ENCODE peak calls at places on chromosomes 3 and 15, in four cellular contexts. C is HCT116, T is psoas muscle, G is upper lobe of left lung. O is an unnamed sample.

GRCh38 chr3:58627580-58627894 is 39.0 kb downstream of the FAM3D start:
- DNase-seq in C (no peak), T (no peak), G (no peak), O (peak; percentile 39)

GRCh38 chr15:58562135-58562534 is 130.3 kb downstream of the LIPC start:
- DNase-seq in C (no peak), T (no peak), G (no peak), O (no peak)

GRCh38 chr15:27725733-27726132 is 373.4 kb downstream of the OCA2 start:
- DNase-seq in C (no peak), T (no peak), G (no peak), O (no peak)

GRCh38 chr15:55789066-55789660 is 46.2 kb upstream of the PRTG start:
- DNase-seq in C (peak; percentile 23), T (peak; percentile 53), G (peak; percentile 25), O (no peak)

GRCh38 chr3:23324745-23325144 is 121.6 kb downstream of the UBE2E2 start:
- DNase-seq in C (no peak), T (no peak), G (no peak), O (no peak)

GRCh38 chr3:29693863-29694262 is 413.0 kb downstream of the RBMS3 start:
- DNase-seq in C (peak; percentile 7), T (no peak), G (no peak), O (no peak)

GRCh38 chr3:30401971-30402370 is 204.4 kb upstream of the TGFBR2 start:
- DNase-seq in C (no peak), T (no peak), G (no peak), O (no peak)

GRCh38 chr15:29822100-29822684 is at the start of gene TJP1:
- DNase-seq in C (no peak), T (peak; percentile 85), G (peak; percentile 77), O (peak; percentile 75)

GRCh38 chr15:78018968-78019644 is 58.4 kb downstream of the TBC1D2B start:
- DNase-seq in C (no peak), T (no peak), G (no peak), O (no peak)

GRCh38 chr3:52191663-52192062 is 6.3 kb upstream of the ALAS1 start:
- DNase-seq in C (no peak), T (no peak), G (no peak), O (no peak)

GRCh38 chr3:131033480-131034080 is 6.9 kb downstream of the NEK11 start:
- DNase-seq in C (peak; percentile 41), T (no peak), G (no peak), O (no peak)

GRCh38 chr3:14358426-14359211 is 43.8 kb upstream of the SLC6A6 start:
- DNase-seq in C (no peak), T (no peak), G (peak; percentile 49), O (peak; percentile 90)

GRCh38 chr3:111961461-111962269 is 17.2 kb upstream of the ABHD10 start:
- DNase-seq in C (no peak), T (no peak), G (no peak), O (no peak)

GRCh38 chr3:38115645-38116427 is 21.1 kb downstream of the ACAA1 start:
- DNase-seq in C (no peak), T (no peak), G (peak; percentile 14), O (no peak)

GRCh38 chr3:194045919-194046318 is 90.0 kb upstream of the HES1 start:
- DNase-seq in C (no peak), T (no peak), G (no peak), O (no peak)

GRCh38 chr3:177523072-177523675 is 325.9 kb upstream of the TBL1XR1 start:
- DNase-seq in C (no peak), T (no peak), G (no peak), O (no peak)

GRCh38 chr3:31010491-31010890 is 116.0 kb upstream of the GADL1 start:
- DNase-seq in C (no peak), T (no peak), G (no peak), O (no peak)

GRCh38 chr3:70726966-70727365 is 414.5 kb upstream of the MDFIC2 start:
- DNase-seq in C (no peak), T (no peak), G (no peak), O (no peak)

GRCh38 chr15:62505761-62506160 is 340.7 kb upstream of the C2CD4B start:
- DNase-seq in C (no peak), T (no peak), G (no peak), O (no peak)

GRCh38 chr15:33026614-33027013 is 167.9 kb downstream of the FMN1 start:
- DNase-seq in C (no peak), T (no peak), G (peak; percentile 78), O (peak; percentile 38)

GRCh38 chr3:50388021-50388719 is 28.8 kb upstream of the TMEM115 start:
- DNase-seq in C (no peak), T (no peak), G (no peak), O (no peak)

GRCh38 chr3:184741259-184741556 is 29.3 kb upstream of the MAGEF1 start:
- DNase-seq in C (peak; percentile 6), T (no peak), G (no peak), O (peak; percentile 82)

GRCh38 chr15:101127503-101128076 is 124.3 kb downstream of the CHSY1 start:
- DNase-seq in C (peak; percentile 15), T (peak; percentile 85), G (peak; percentile 33), O (peak; percentile 66)

GRCh38 chr3:50516048-50516871 is 12.8 kb upstream of the CACNA2D2 start:
- DNase-seq in C (no peak), T (peak; percentile 79), G (peak; percentile 80), O (no peak)

GRCh38 chr3:86785381-86785780 is 205.6 kb downstream of the VGLL3 start:
- DNase-seq in C (no peak), T (no peak), G (no peak), O (no peak)

GRCh38 chr3:30440147-30440604 is 166.2 kb upstream of the TGFBR2 start:
- DNase-seq in C (no peak), T (no peak), G (no peak), O (no peak)

GRCh38 chr15:73996939-73997338 is 2.4 kb downstream of the PML start:
- DNase-seq in C (no peak), T (no peak), G (no peak), O (no peak)
- TF ChIP-seq CTCF in C (no peak), T (no peak), G (no peak), O (no peak)

GRCh38 chr3:100518983-100519382 is 26.6 kb downstream of the TMEM45A start:
- DNase-seq in C (no peak), T (no peak), G (no peak), O (no peak)
- H3K4me1 ChIP-seq in C (no peaks in the 10 kb centered on the region), T (no peaks in the 10 kb centered on the region), G (no peaks in the 10 kb centered on the region), O (no peaks in the 10 kb centered on the region)

GRCh38 chr3:146024260-146024659 is 136.7 kb downstream of the PLOD2 start:
- DNase-seq in C (no peak), T (no peak), G (no peak), O (no peak)

GRCh38 chr3:146020969-146021368 is 140.0 kb downstream of the PLOD2 start:
- DNase-seq in C (no peak), T (no peak), G (no peak), O (no peak)

DNA sequence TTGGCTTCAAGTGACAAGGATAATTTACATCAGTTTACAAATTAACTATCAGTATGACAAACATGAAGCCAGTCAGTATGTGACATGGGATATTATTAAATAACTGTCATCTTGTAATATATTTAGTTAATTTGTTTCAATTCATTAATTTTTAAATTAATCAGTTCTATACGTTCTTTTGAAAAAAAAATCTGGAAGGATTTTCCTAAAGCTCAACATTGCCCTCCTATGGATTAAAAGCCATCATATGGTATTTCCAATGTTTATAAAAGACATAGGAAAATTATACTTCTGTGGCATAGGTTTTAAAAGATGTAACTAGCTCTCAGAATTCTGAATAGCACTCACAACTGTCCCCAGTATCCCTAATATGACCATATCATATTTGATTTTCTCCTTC is 134.4 kb downstream of the PLOD2 start:
- DNase-seq in C (no peak), T (no peak), G (no peak), O (no peak)
- TF ChIP-seq CTCF in C (no peak), T (no peak), G (no peak), O (no peak)

DNA sequence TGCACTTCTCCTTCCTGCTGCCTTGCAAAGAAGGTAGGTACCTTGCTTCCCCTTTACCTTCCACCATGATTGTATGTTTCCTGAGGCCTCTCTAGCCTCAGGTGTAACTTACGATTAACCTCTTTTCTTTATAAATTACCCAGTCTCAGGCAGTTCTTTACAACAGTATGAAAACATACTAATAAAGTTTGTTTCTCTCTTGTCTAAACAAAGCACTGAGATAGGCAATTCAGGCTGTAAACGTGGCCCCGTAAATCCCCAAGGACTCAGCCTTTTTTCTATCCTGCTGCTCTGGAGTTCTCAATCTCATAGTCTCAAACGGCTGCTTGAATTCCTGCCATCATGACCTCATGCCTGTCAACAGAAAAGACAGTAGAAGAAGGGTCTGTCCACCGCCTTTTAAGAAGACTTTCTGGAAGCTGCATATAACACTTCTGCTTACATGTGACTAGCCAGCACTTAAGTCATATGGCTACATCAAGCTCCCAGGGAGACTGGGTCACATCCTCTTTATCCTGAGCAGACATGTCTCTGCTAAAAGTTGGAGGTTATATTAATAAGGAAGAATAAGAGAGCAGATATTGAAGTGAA is 257.8 kb downstream of the EBLN2 start:
- DNase-seq in C (no peak), T (no peak), G (no peak), O (no peak)
- H3K4me1 ChIP-seq in C (no peaks in the 10 kb centered on the region), T (peaks cover 3% of the 10 kb centered on the region), G (no peaks in the 10 kb centered on the region), O (no peaks in the 10 kb centered on the region)

GRCh38 chr3:149792485-149793270 is at the start of gene ANKUB1:
- DNase-seq in C (no peak), T (no peak), G (no peak), O (no peak)
- TF ChIP-seq CTCF in C (no peak), T (no peak), G (no peak), O (no peak)

O was measured in prostate gland.